ENCODE peak calls at places on chromosomes 5 and 9, in six cellular contexts. One of them, this sample, is unnamed.

GRCh38 chr9:138063785-138064184 is 186.2 kb downstream of the CACNA1B start:
- DNase-seq in stimulated activated CD4-positive, alpha-beta T cell treated with anti-CD3 and anti-CD28 coated beads, Interleukin-4, amount 100 ng/mL, for 48 hours: no peak
- DNase-seq in heart left ventricle: no peak
- DNase-seq in NCI-H510A treated with DMSO at 0.1 percent for 48 hours: no peak
- DNase-seq in left colon: no peak
- DNase-seq in activated CD8-positive, alpha-beta memory T cell treated with anti-CD3 and anti-CD28 coated beads, Interleukin-2, amount 10 ng/mL, durations not matched to agents 7 days and 5 days: no peak
- DNase-seq in this sample: no peak

GRCh38 chr9:109907810-109908458 is 127.9 kb downstream of the PALM2AKAP2 start:
- DNase-seq in stimulated activated CD4-positive, alpha-beta T cell treated with anti-CD3 and anti-CD28 coated beads, Interleukin-4, amount 100 ng/mL, for 48 hours: no peak
- DNase-seq in NCI-H510A treated with DMSO at 0.1 percent for 48 hours: no peak
- DNase-seq in activated CD8-positive, alpha-beta memory T cell treated with anti-CD3 and anti-CD28 coated beads, Interleukin-2, amount 10 ng/mL, durations not matched to agents 7 days and 5 days: no peak
- DNase-seq in left colon: no peak
- DNase-seq in heart left ventricle: no peak
- DNase-seq in this sample: no peak

GRCh38 chr5:34929720-34930526 is 564 bp downstream of the DNAJC21 start:
- DNase-seq in left colon: peak
- DNase-seq in NCI-H510A treated with DMSO at 0.1 percent for 48 hours: peak
- DNase-seq in activated CD8-positive, alpha-beta memory T cell treated with anti-CD3 and anti-CD28 coated beads, Interleukin-2, amount 10 ng/mL, durations not matched to agents 7 days and 5 days: peak
- DNase-seq in stimulated activated CD4-positive, alpha-beta T cell treated with anti-CD3 and anti-CD28 coated beads, Interleukin-4, amount 100 ng/mL, for 48 hours: peak
- DNase-seq in heart left ventricle: peak
- DNase-seq in this sample: peak

GRCh38 chr5:56608216-56608925 is 207.0 kb upstream of the MAP3K1 start:
- DNase-seq in NCI-H510A treated with DMSO at 0.1 percent for 48 hours: no peak
- DNase-seq in stimulated activated CD4-positive, alpha-beta T cell treated with anti-CD3 and anti-CD28 coated beads, Interleukin-4, amount 100 ng/mL, for 48 hours: no peak
- DNase-seq in left colon: no peak
- DNase-seq in activated CD8-positive, alpha-beta memory T cell treated with anti-CD3 and anti-CD28 coated beads, Interleukin-2, amount 10 ng/mL, durations not matched to agents 7 days and 5 days: no peak
- DNase-seq in heart left ventricle: no peak
- DNase-seq in this sample: no peak

GRCh38 chr5:163506726-163507125 is 1.3 kb downstream of the MAT2B start:
- DNase-seq in heart left ventricle: no peak
- DNase-seq in stimulated activated CD4-positive, alpha-beta T cell treated with anti-CD3 and anti-CD28 coated beads, Interleukin-4, amount 100 ng/mL, for 48 hours: no peak
- DNase-seq in left colon: no peak
- DNase-seq in activated CD8-positive, alpha-beta memory T cell treated with anti-CD3 and anti-CD28 coated beads, Interleukin-2, amount 10 ng/mL, durations not matched to agents 7 days and 5 days: no peak
- DNase-seq in NCI-H510A treated with DMSO at 0.1 percent for 48 hours: no peak
- DNase-seq in this sample: no peak

GRCh38 chr5:129445379-129445778 is 14.7 kb upstream of the ADAMTS19 start:
- DNase-seq in left colon: no peak
- DNase-seq in activated CD8-positive, alpha-beta memory T cell treated with anti-CD3 and anti-CD28 coated beads, Interleukin-2, amount 10 ng/mL, durations not matched to agents 7 days and 5 days: no peak
- DNase-seq in heart left ventricle: no peak
- DNase-seq in stimulated activated CD4-positive, alpha-beta T cell treated with anti-CD3 and anti-CD28 coated beads, Interleukin-4, amount 100 ng/mL, for 48 hours: no peak
- DNase-seq in NCI-H510A treated with DMSO at 0.1 percent for 48 hours: no peak
- DNase-seq in this sample: no peak

GRCh38 chr9:76817489-76817888 is 53.3 kb downstream of the PCA3 start:
- DNase-seq in stimulated activated CD4-positive, alpha-beta T cell treated with anti-CD3 and anti-CD28 coated beads, Interleukin-4, amount 100 ng/mL, for 48 hours: no peak
- DNase-seq in left colon: no peak
- DNase-seq in heart left ventricle: no peak
- DNase-seq in activated CD8-positive, alpha-beta memory T cell treated with anti-CD3 and anti-CD28 coated beads, Interleukin-2, amount 10 ng/mL, durations not matched to agents 7 days and 5 days: no peak
- DNase-seq in NCI-H510A treated with DMSO at 0.1 percent for 48 hours: no peak
- DNase-seq in this sample: no peak

GRCh38 chr9:16312962-16313546 is 557.4 kb downstream of the BNC2 start:
- DNase-seq in activated CD8-positive, alpha-beta memory T cell treated with anti-CD3 and anti-CD28 coated beads, Interleukin-2, amount 10 ng/mL, durations not matched to agents 7 days and 5 days: no peak
- DNase-seq in NCI-H510A treated with DMSO at 0.1 percent for 48 hours: no peak
- DNase-seq in heart left ventricle: no peak
- DNase-seq in stimulated activated CD4-positive, alpha-beta T cell treated with anti-CD3 and anti-CD28 coated beads, Interleukin-4, amount 100 ng/mL, for 48 hours: no peak
- DNase-seq in left colon: no peak
- DNase-seq in this sample: no peak

GRCh38 chr9:124812401-124813016 is 35.6 kb downstream of the OLFML2A start:
- DNase-seq in left colon: peak
- DNase-seq in heart left ventricle: no peak
- DNase-seq in stimulated activated CD4-positive, alpha-beta T cell treated with anti-CD3 and anti-CD28 coated beads, Interleukin-4, amount 100 ng/mL, for 48 hours: no peak
- DNase-seq in activated CD8-positive, alpha-beta memory T cell treated with anti-CD3 and anti-CD28 coated beads, Interleukin-2, amount 10 ng/mL, durations not matched to agents 7 days and 5 days: no peak
- DNase-seq in NCI-H510A treated with DMSO at 0.1 percent for 48 hours: no peak
- DNase-seq in this sample: no peak

GRCh38 chr9:111945216-111945615 is 48.6 kb downstream of the UGCG start:
- DNase-seq in activated CD8-positive, alpha-beta memory T cell treated with anti-CD3 and anti-CD28 coated beads, Interleukin-2, amount 10 ng/mL, durations not matched to agents 7 days and 5 days: peak
- DNase-seq in NCI-H510A treated with DMSO at 0.1 percent for 48 hours: no peak
- DNase-seq in left colon: no peak
- DNase-seq in heart left ventricle: no peak
- DNase-seq in stimulated activated CD4-positive, alpha-beta T cell treated with anti-CD3 and anti-CD28 coated beads, Interleukin-4, amount 100 ng/mL, for 48 hours: peak
- DNase-seq in this sample: no peak

GRCh38 chr9:3664044-3664443 is 138.2 kb upstream of the RFX3 start:
- DNase-seq in stimulated activated CD4-positive, alpha-beta T cell treated with anti-CD3 and anti-CD28 coated beads, Interleukin-4, amount 100 ng/mL, for 48 hours: no peak
- DNase-seq in heart left ventricle: no peak
- DNase-seq in activated CD8-positive, alpha-beta memory T cell treated with anti-CD3 and anti-CD28 coated beads, Interleukin-2, amount 10 ng/mL, durations not matched to agents 7 days and 5 days: no peak
- DNase-seq in left colon: no peak
- DNase-seq in NCI-H510A treated with DMSO at 0.1 percent for 48 hours: no peak
- DNase-seq in this sample: no peak

GRCh38 chr9:122374885-122375420 is 4.1 kb downstream of the PTGS1 start:
- DNase-seq in activated CD8-positive, alpha-beta memory T cell treated with anti-CD3 and anti-CD28 coated beads, Interleukin-2, amount 10 ng/mL, durations not matched to agents 7 days and 5 days: no peak
- DNase-seq in heart left ventricle: peak
- DNase-seq in left colon: peak
- DNase-seq in stimulated activated CD4-positive, alpha-beta T cell treated with anti-CD3 and anti-CD28 coated beads, Interleukin-4, amount 100 ng/mL, for 48 hours: no peak
- DNase-seq in NCI-H510A treated with DMSO at 0.1 percent for 48 hours: peak
- DNase-seq in this sample: no peak

GRCh38 chr9:13841801-13842462 is 472.0 kb downstream of the NFIB start:
- DNase-seq in heart left ventricle: peak
- DNase-seq in activated CD8-positive, alpha-beta memory T cell treated with anti-CD3 and anti-CD28 coated beads, Interleukin-2, amount 10 ng/mL, durations not matched to agents 7 days and 5 days: no peak
- DNase-seq in left colon: no peak
- DNase-seq in NCI-H510A treated with DMSO at 0.1 percent for 48 hours: peak
- DNase-seq in stimulated activated CD4-positive, alpha-beta T cell treated with anti-CD3 and anti-CD28 coated beads, Interleukin-4, amount 100 ng/mL, for 48 hours: no peak
- DNase-seq in this sample: no peak

GRCh38 chr5:150672237-150672883 is 11.3 kb downstream of the MYOZ3 start:
- DNase-seq in stimulated activated CD4-positive, alpha-beta T cell treated with anti-CD3 and anti-CD28 coated beads, Interleukin-4, amount 100 ng/mL, for 48 hours: no peak
- DNase-seq in activated CD8-positive, alpha-beta memory T cell treated with anti-CD3 and anti-CD28 coated beads, Interleukin-2, amount 10 ng/mL, durations not matched to agents 7 days and 5 days: peak
- DNase-seq in NCI-H510A treated with DMSO at 0.1 percent for 48 hours: no peak
- DNase-seq in heart left ventricle: peak
- DNase-seq in left colon: no peak
- DNase-seq in this sample: peak

GRCh38 chr5:163889369-163889768 is 383.9 kb downstream of the MAT2B start:
- DNase-seq in NCI-H510A treated with DMSO at 0.1 percent for 48 hours: no peak
- DNase-seq in left colon: no peak
- DNase-seq in activated CD8-positive, alpha-beta memory T cell treated with anti-CD3 and anti-CD28 coated beads, Interleukin-2, amount 10 ng/mL, durations not matched to agents 7 days and 5 days: no peak
- DNase-seq in heart left ventricle: no peak
- DNase-seq in stimulated activated CD4-positive, alpha-beta T cell treated with anti-CD3 and anti-CD28 coated beads, Interleukin-4, amount 100 ng/mL, for 48 hours: no peak
- DNase-seq in this sample: no peak

GRCh38 chr9:31335529-31336234 is 1048.8 kb upstream of the ACO1 start:
- DNase-seq in heart left ventricle: no peak
- DNase-seq in stimulated activated CD4-positive, alpha-beta T cell treated with anti-CD3 and anti-CD28 coated beads, Interleukin-4, amount 100 ng/mL, for 48 hours: no peak
- DNase-seq in left colon: no peak
- DNase-seq in activated CD8-positive, alpha-beta memory T cell treated with anti-CD3 and anti-CD28 coated beads, Interleukin-2, amount 10 ng/mL, durations not matched to agents 7 days and 5 days: no peak
- DNase-seq in NCI-H510A treated with DMSO at 0.1 percent for 48 hours: no peak
- DNase-seq in this sample: no peak

GRCh38 chr9:37583522-37584121 is 7.4 kb upstream of the FBXO10 start:
- DNase-seq in left colon: no peak
- DNase-seq in NCI-H510A treated with DMSO at 0.1 percent for 48 hours: no peak
- DNase-seq in heart left ventricle: no peak
- DNase-seq in stimulated activated CD4-positive, alpha-beta T cell treated with anti-CD3 and anti-CD28 coated beads, Interleukin-4, amount 100 ng/mL, for 48 hours: no peak
- DNase-seq in activated CD8-positive, alpha-beta memory T cell treated with anti-CD3 and anti-CD28 coated beads, Interleukin-2, amount 10 ng/mL, durations not matched to agents 7 days and 5 days: no peak
- DNase-seq in this sample: no peak

GRCh38 chr9:110197330-110198187 is 10.4 kb downstream of the C9orf152 start:
- DNase-seq in activated CD8-positive, alpha-beta memory T cell treated with anti-CD3 and anti-CD28 coated beads, Interleukin-2, amount 10 ng/mL, durations not matched to agents 7 days and 5 days: no peak
- DNase-seq in left colon: peak
- DNase-seq in NCI-H510A treated with DMSO at 0.1 percent for 48 hours: no peak
- DNase-seq in stimulated activated CD4-positive, alpha-beta T cell treated with anti-CD3 and anti-CD28 coated beads, Interleukin-4, amount 100 ng/mL, for 48 hours: no peak
- DNase-seq in heart left ventricle: no peak
- DNase-seq in this sample: no peak

GRCh38 chr9:77469515-77470197 is 178.5 kb downstream of the GNA14 start:
- DNase-seq in NCI-H510A treated with DMSO at 0.1 percent for 48 hours: no peak
- DNase-seq in activated CD8-positive, alpha-beta memory T cell treated with anti-CD3 and anti-CD28 coated beads, Interleukin-2, amount 10 ng/mL, durations not matched to agents 7 days and 5 days: no peak
- DNase-seq in heart left ventricle: no peak
- DNase-seq in stimulated activated CD4-positive, alpha-beta T cell treated with anti-CD3 and anti-CD28 coated beads, Interleukin-4, amount 100 ng/mL, for 48 hours: no peak
- DNase-seq in left colon: no peak
- DNase-seq in this sample: no peak

GRCh38 chr5:142722896-142723295 is 37.0 kb upstream of the FGF1 start:
- DNase-seq in heart left ventricle: no peak
- DNase-seq in activated CD8-positive, alpha-beta memory T cell treated with anti-CD3 and anti-CD28 coated beads, Interleukin-2, amount 10 ng/mL, durations not matched to agents 7 days and 5 days: no peak
- DNase-seq in NCI-H510A treated with DMSO at 0.1 percent for 48 hours: no peak
- DNase-seq in stimulated activated CD4-positive, alpha-beta T cell treated with anti-CD3 and anti-CD28 coated beads, Interleukin-4, amount 100 ng/mL, for 48 hours: no peak
- DNase-seq in left colon: no peak
- DNase-seq in this sample: no peak

GRCh38 chr5:90866333-90866732 is 307.7 kb downstream of the ADGRV1 start:
- DNase-seq in activated CD8-positive, alpha-beta memory T cell treated with anti-CD3 and anti-CD28 coated beads, Interleukin-2, amount 10 ng/mL, durations not matched to agents 7 days and 5 days: no peak
- DNase-seq in stimulated activated CD4-positive, alpha-beta T cell treated with anti-CD3 and anti-CD28 coated beads, Interleukin-4, amount 100 ng/mL, for 48 hours: no peak
- DNase-seq in NCI-H510A treated with DMSO at 0.1 percent for 48 hours: peak
- DNase-seq in left colon: no peak
- DNase-seq in heart left ventricle: no peak
- DNase-seq in this sample: no peak

GRCh38 chr5:126359884-126360283 is 63.3 kb upstream of the GRAMD2B start:
- DNase-seq in stimulated activated CD4-positive, alpha-beta T cell treated with anti-CD3 and anti-CD28 coated beads, Interleukin-4, amount 100 ng/mL, for 48 hours: no peak
- DNase-seq in heart left ventricle: no peak
- DNase-seq in left colon: no peak
- DNase-seq in activated CD8-positive, alpha-beta memory T cell treated with anti-CD3 and anti-CD28 coated beads, Interleukin-2, amount 10 ng/mL, durations not matched to agents 7 days and 5 days: no peak
- DNase-seq in NCI-H510A treated with DMSO at 0.1 percent for 48 hours: no peak
- DNase-seq in this sample: no peak

GRCh38 chr5:169804861-169805260 is 167.8 kb downstream of the DOCK2 start:
- DNase-seq in stimulated activated CD4-positive, alpha-beta T cell treated with anti-CD3 and anti-CD28 coated beads, Interleukin-4, amount 100 ng/mL, for 48 hours: no peak
- DNase-seq in heart left ventricle: no peak
- DNase-seq in left colon: no peak
- DNase-seq in activated CD8-positive, alpha-beta memory T cell treated with anti-CD3 and anti-CD28 coated beads, Interleukin-2, amount 10 ng/mL, durations not matched to agents 7 days and 5 days: no peak
- DNase-seq in NCI-H510A treated with DMSO at 0.1 percent for 48 hours: no peak
- DNase-seq in this sample: peak

GRCh38 chr9:22244141-22245011 is 202.2 kb upstream of the DMRTA1 start:
- DNase-seq in NCI-H510A treated with DMSO at 0.1 percent for 48 hours: peak
- DNase-seq in left colon: peak
- DNase-seq in heart left ventricle: no peak
- DNase-seq in activated CD8-positive, alpha-beta memory T cell treated with anti-CD3 and anti-CD28 coated beads, Interleukin-2, amount 10 ng/mL, durations not matched to agents 7 days and 5 days: peak
- DNase-seq in stimulated activated CD4-positive, alpha-beta T cell treated with anti-CD3 and anti-CD28 coated beads, Interleukin-4, amount 100 ng/mL, for 48 hours: peak
- DNase-seq in this sample: no peak

GRCh38 chr5:68499952-68500351 is 284.4 kb downstream of the PIK3R1 start:
- DNase-seq in heart left ventricle: no peak
- DNase-seq in stimulated activated CD4-positive, alpha-beta T cell treated with anti-CD3 and anti-CD28 coated beads, Interleukin-4, amount 100 ng/mL, for 48 hours: no peak
- DNase-seq in left colon: no peak
- DNase-seq in activated CD8-positive, alpha-beta memory T cell treated with anti-CD3 and anti-CD28 coated beads, Interleukin-2, amount 10 ng/mL, durations not matched to agents 7 days and 5 days: no peak
- DNase-seq in NCI-H510A treated with DMSO at 0.1 percent for 48 hours: no peak
- DNase-seq in this sample: no peak

GRCh38 chr9:64773491-64773931 is 511.5 kb downstream of the FOXD4L5 start:
- DNase-seq in heart left ventricle: no peak
- DNase-seq in activated CD8-positive, alpha-beta memory T cell treated with anti-CD3 and anti-CD28 coated beads, Interleukin-2, amount 10 ng/mL, durations not matched to agents 7 days and 5 days: no peak
- DNase-seq in NCI-H510A treated with DMSO at 0.1 percent for 48 hours: no peak
- DNase-seq in left colon: peak
- DNase-seq in stimulated activated CD4-positive, alpha-beta T cell treated with anti-CD3 and anti-CD28 coated beads, Interleukin-4, amount 100 ng/mL, for 48 hours: no peak
- DNase-seq in this sample: peak